ENCODE peak calls at places on chromosomes 1 and 21, in nine cellular contexts. One of them, this sample, is unnamed.

GRCh38 chr1:74468982-74469603 is 43.3 kb downstream of the LRRC53 start:
- DNase-seq in tibial artery: no peak
- DNase-seq in CD8-positive, alpha-beta T cell: no peak
- DNase-seq in ovary: no peak
- DNase-seq in uterus: no peak
- DNase-seq in IMR-90: peak; percentile 56
- DNase-seq in tibial nerve: no peak
- DNase-seq in osteoblast: peak; percentile 81
- DNase-seq in stomach: no peak
- DNase-seq in this sample: peak; percentile 51

GRCh38 chr21:20570824-20571232 is 427.4 kb upstream of the NCAM2 start:
- DNase-seq in ovary: no peak
- DNase-seq in tibial nerve: no peak
- DNase-seq in osteoblast: no peak
- DNase-seq in IMR-90: no peak
- DNase-seq in stomach: no peak
- DNase-seq in uterus: no peak
- DNase-seq in CD8-positive, alpha-beta T cell: no peak
- DNase-seq in tibial artery: no peak
- DNase-seq in this sample: no peak

GRCh38 chr1:47738560-47739182 is 258.5 kb downstream of the TRABD2B start:
- DNase-seq in osteoblast: no peak
- DNase-seq in ovary: no peak
- DNase-seq in IMR-90: peak; percentile 11
- DNase-seq in tibial artery: no peak
- DNase-seq in tibial nerve: peak; percentile 52
- DNase-seq in uterus: no peak
- DNase-seq in CD8-positive, alpha-beta T cell: no peak
- DNase-seq in stomach: peak; percentile 56
- DNase-seq in this sample: peak; percentile 78

GRCh38 chr1:31855038-31855845 is 39.4 kb upstream of the SPOCD1 start:
- DNase-seq in ovary: no peak
- DNase-seq in tibial nerve: no peak
- DNase-seq in stomach: no peak
- DNase-seq in osteoblast: peak; percentile 86
- DNase-seq in IMR-90: peak; percentile 75
- DNase-seq in CD8-positive, alpha-beta T cell: no peak
- DNase-seq in uterus: no peak
- DNase-seq in tibial artery: no peak
- DNase-seq in this sample: no peak

GRCh38 chr1:206555473-206555935 is 48.2 kb downstream of the RASSF5 start:
- DNase-seq in IMR-90: no peak
- DNase-seq in ovary: peak; percentile 61
- DNase-seq in tibial nerve: no peak
- DNase-seq in uterus: peak; percentile 62
- DNase-seq in tibial artery: no peak
- DNase-seq in osteoblast: peak; percentile 78
- DNase-seq in CD8-positive, alpha-beta T cell: no peak
- DNase-seq in stomach: no peak
- DNase-seq in this sample: peak; percentile 43

GRCh38 chr1:47894718-47895393 is 102.3 kb downstream of the TRABD2B start:
- DNase-seq in IMR-90: peak; percentile 4
- DNase-seq in tibial nerve: no peak
- DNase-seq in tibial artery: peak; percentile 85
- DNase-seq in ovary: no peak
- DNase-seq in CD8-positive, alpha-beta T cell: no peak
- DNase-seq in uterus: no peak
- DNase-seq in stomach: peak; percentile 50
- DNase-seq in osteoblast: no peak
- DNase-seq in this sample: no peak

GRCh38 chr1:85495556-85495955 is 30.6 kb upstream of the DDAH1 start:
- DNase-seq in tibial nerve: no peak
- DNase-seq in osteoblast: no peak
- DNase-seq in stomach: peak; percentile 40
- DNase-seq in ovary: no peak
- DNase-seq in CD8-positive, alpha-beta T cell: no peak
- DNase-seq in tibial artery: no peak
- DNase-seq in IMR-90: peak; percentile 70
- DNase-seq in uterus: no peak
- DNase-seq in this sample: no peak

GRCh38 chr1:223713546-223714420 is 1.4 kb downstream of the CAPN2 start:
- DNase-seq in osteoblast: peak; percentile 73
- DNase-seq in tibial nerve: no peak
- DNase-seq in IMR-90: peak; percentile 26
- DNase-seq in stomach: no peak
- DNase-seq in uterus: no peak
- DNase-seq in ovary: no peak
- DNase-seq in CD8-positive, alpha-beta T cell: no peak
- DNase-seq in tibial artery: no peak
- DNase-seq in this sample: no peak

GRCh38 chr21:35011681-35012080 is 37.4 kb downstream of the RUNX1 start:
- DNase-seq in tibial artery: no peak
- DNase-seq in osteoblast: no peak
- DNase-seq in stomach: no peak
- DNase-seq in CD8-positive, alpha-beta T cell: no peak
- DNase-seq in uterus: no peak
- DNase-seq in tibial nerve: no peak
- DNase-seq in ovary: no peak
- DNase-seq in IMR-90: peak; percentile 70
- DNase-seq in this sample: no peak

DNA sequence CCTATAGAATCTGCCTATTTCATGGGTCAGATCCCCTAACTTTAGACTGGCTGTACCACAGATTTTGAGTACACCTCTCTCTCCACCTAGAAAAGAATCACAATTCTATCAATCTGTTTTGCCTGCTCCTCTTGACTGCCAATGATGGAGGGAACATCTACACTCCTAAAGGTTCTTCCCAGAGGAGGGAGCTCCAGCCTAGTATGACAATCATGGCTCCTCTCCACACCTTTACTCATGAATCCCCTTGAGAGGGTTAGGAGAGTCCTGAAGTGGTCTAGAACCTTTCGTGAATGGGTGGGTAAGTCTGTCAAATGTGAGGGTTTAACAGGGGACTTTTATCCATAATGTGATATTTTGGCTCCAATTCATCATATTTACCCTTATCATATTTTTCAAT is 48.0 kb downstream of the DNAI4 start:
- DNase-seq in stomach: no peak
- DNase-seq in osteoblast: no peak
- DNase-seq in CD8-positive, alpha-beta T cell: no peak
- DNase-seq in tibial artery: no peak
- DNase-seq in ovary: no peak
- DNase-seq in IMR-90: no peak
- DNase-seq in uterus: no peak
- DNase-seq in tibial nerve: no peak
- DNase-seq in this sample: no peak
- H3K36me3 ChIP-seq in stomach: no peaks in the 10 kb centered on the region
- H3K36me3 ChIP-seq in osteoblast: no peaks in the 10 kb centered on the region
- H3K36me3 ChIP-seq in CD8-positive, alpha-beta T cell: no peaks in the 10 kb centered on the region
- H3K36me3 ChIP-seq in tibial artery: no peaks in the 10 kb centered on the region
- H3K36me3 ChIP-seq in ovary: no peaks in the 10 kb centered on the region
- H3K36me3 ChIP-seq in IMR-90: no peaks in the 10 kb centered on the region
- H3K36me3 ChIP-seq in uterus: no peaks in the 10 kb centered on the region
- H3K36me3 ChIP-seq in tibial nerve: peaks cover 5% of the 10 kb centered on the region
- H3K36me3 ChIP-seq in this sample: no peaks in the 10 kb centered on the region

GRCh38 chr1:11806307-11806936 is 431 bp downstream of the CLCN6 start:
- DNase-seq in tibial nerve: no peak
- DNase-seq in CD8-positive, alpha-beta T cell: no peak
- DNase-seq in stomach: no peak
- DNase-seq in tibial artery: peak; percentile 66
- DNase-seq in ovary: no peak
- DNase-seq in IMR-90: peak; percentile 21
- DNase-seq in osteoblast: no peak
- DNase-seq in uterus: no peak
- DNase-seq in this sample: peak; percentile 29
- H3K27ac ChIP-seq in tibial nerve: peak overlapping the region; percentile 95
- H3K27ac ChIP-seq in CD8-positive, alpha-beta T cell: peak overlapping the region; percentile 80
- H3K27ac ChIP-seq in stomach: peak overlapping the region; percentile 99
- H3K27ac ChIP-seq in tibial artery: peak overlapping the region; percentile 97
- H3K27ac ChIP-seq in ovary: peak overlapping the region; percentile 96
- H3K27ac ChIP-seq in IMR-90: peak overlapping the region; percentile 59
- H3K27ac ChIP-seq in osteoblast: peak overlapping the region; percentile 93
- H3K27ac ChIP-seq in uterus: peak overlapping the region; percentile 99
- H3K27ac ChIP-seq in this sample: peak overlapping the region; percentile 93

GRCh38 chr1:35838693-35839245 is 31.0 kb downstream of the AGO4 start:
- DNase-seq in stomach: no peak
- DNase-seq in ovary: no peak
- DNase-seq in tibial artery: no peak
- DNase-seq in CD8-positive, alpha-beta T cell: no peak
- DNase-seq in osteoblast: no peak
- DNase-seq in uterus: no peak
- DNase-seq in tibial nerve: no peak
- DNase-seq in IMR-90: no peak
- DNase-seq in this sample: no peak
- H3K36me3 ChIP-seq in stomach: peaks cover 99% of the 10 kb centered on the region
- H3K36me3 ChIP-seq in ovary: no peaks in the 10 kb centered on the region
- H3K36me3 ChIP-seq in tibial artery: peaks cover 82% of the 10 kb centered on the region
- H3K36me3 ChIP-seq in CD8-positive, alpha-beta T cell: peaks cover 5% of the 10 kb centered on the region
- H3K36me3 ChIP-seq in osteoblast: peaks cover 50% of the 10 kb centered on the region
- H3K36me3 ChIP-seq in uterus: no peaks in the 10 kb centered on the region
- H3K36me3 ChIP-seq in tibial nerve: peaks cover 95% of the 10 kb centered on the region
- H3K36me3 ChIP-seq in IMR-90: peaks cover 36% of the 10 kb centered on the region
- H3K36me3 ChIP-seq in this sample: peaks cover 51% of the 10 kb centered on the region

GRCh38 chr1:87132664-87133000 is 196.0 kb upstream of the LMO4 start:
- DNase-seq in uterus: no peak
- DNase-seq in tibial artery: no peak
- DNase-seq in stomach: no peak
- DNase-seq in CD8-positive, alpha-beta T cell: no peak
- DNase-seq in ovary: no peak
- DNase-seq in tibial nerve: no peak
- DNase-seq in osteoblast: peak; percentile 52
- DNase-seq in IMR-90: no peak
- DNase-seq in this sample: no peak
- H3K27ac ChIP-seq in uterus: peak overlapping the region; percentile 60
- H3K27ac ChIP-seq in tibial artery: no peak overlapping the region
- H3K27ac ChIP-seq in stomach: no peak overlapping the region
- H3K27ac ChIP-seq in CD8-positive, alpha-beta T cell: no peak overlapping the region
- H3K27ac ChIP-seq in ovary: peak overlapping the region; percentile 63
- H3K27ac ChIP-seq in tibial nerve: peak overlapping the region; percentile 55
- H3K27ac ChIP-seq in osteoblast: no peak overlapping the region
- H3K27ac ChIP-seq in IMR-90: no peak overlapping the region
- H3K27ac ChIP-seq in this sample: no peak overlapping the region

GRCh38 chr1:172613294-172613693 is 45.6 kb upstream of the FASLG start:
- DNase-seq in uterus: no peak
- DNase-seq in CD8-positive, alpha-beta T cell: no peak
- DNase-seq in ovary: no peak
- DNase-seq in tibial artery: no peak
- DNase-seq in IMR-90: peak; percentile 44
- DNase-seq in tibial nerve: no peak
- DNase-seq in stomach: no peak
- DNase-seq in osteoblast: peak; percentile 41
- DNase-seq in this sample: no peak
- H3K36me3 ChIP-seq in uterus: no peaks in the 10 kb centered on the region
- H3K36me3 ChIP-seq in CD8-positive, alpha-beta T cell: peaks cover 7% of the 10 kb centered on the region
- H3K36me3 ChIP-seq in ovary: no peaks in the 10 kb centered on the region
- H3K36me3 ChIP-seq in tibial artery: peaks cover 11% of the 10 kb centered on the region
- H3K36me3 ChIP-seq in IMR-90: peaks cover 6% of the 10 kb centered on the region
- H3K36me3 ChIP-seq in tibial nerve: peaks cover 25% of the 10 kb centered on the region
- H3K36me3 ChIP-seq in stomach: peaks cover 31% of the 10 kb centered on the region
- H3K36me3 ChIP-seq in osteoblast: peaks cover 11% of the 10 kb centered on the region
- H3K36me3 ChIP-seq in this sample: peaks cover 24% of the 10 kb centered on the region

DNA sequence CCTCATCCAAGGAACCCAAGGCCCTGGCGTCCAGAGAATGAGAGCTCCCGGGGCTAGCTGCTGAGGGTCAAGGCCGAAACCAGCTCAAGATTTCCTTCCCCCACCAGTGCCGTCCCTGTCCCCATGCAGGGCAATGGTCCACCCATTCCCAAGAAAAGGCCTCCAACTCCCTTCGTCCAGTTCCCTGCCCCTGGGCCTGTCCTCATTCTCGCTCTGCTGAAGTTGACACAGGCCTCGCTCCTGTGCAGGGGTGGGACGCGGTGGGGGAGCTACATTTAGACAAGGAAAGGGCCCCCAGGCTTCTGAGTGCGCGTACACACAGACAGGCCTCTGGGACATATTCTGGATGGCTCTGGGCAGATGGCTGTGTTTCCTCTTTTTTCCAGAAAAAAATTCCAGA is 188.3 kb downstream of the ETS2 start:
- DNase-seq in uterus: no peak
- DNase-seq in CD8-positive, alpha-beta T cell: no peak
- DNase-seq in ovary: no peak
- DNase-seq in IMR-90: no peak
- DNase-seq in tibial artery: no peak
- DNase-seq in tibial nerve: no peak
- DNase-seq in stomach: no peak
- DNase-seq in osteoblast: no peak
- DNase-seq in this sample: no peak
- H3K27ac ChIP-seq in uterus: peak overlapping the region; percentile 35
- H3K27ac ChIP-seq in CD8-positive, alpha-beta T cell: no peak overlapping the region
- H3K27ac ChIP-seq in ovary: no peak overlapping the region
- H3K27ac ChIP-seq in IMR-90: peak overlapping the region; percentile 73
- H3K27ac ChIP-seq in tibial artery: peak overlapping the region; percentile 54
- H3K27ac ChIP-seq in tibial nerve: no peak overlapping the region
- H3K27ac ChIP-seq in stomach: peak overlapping the region; percentile 66
- H3K27ac ChIP-seq in osteoblast: no peak overlapping the region
- H3K27ac ChIP-seq in this sample: peak overlapping the region; percentile 66

GRCh38 chr1:35894183-35894582 is 11.2 kb downstream of the AGO1 start:
- DNase-seq in CD8-positive, alpha-beta T cell: no peak
- DNase-seq in osteoblast: peak; percentile 66
- DNase-seq in stomach: no peak
- DNase-seq in tibial artery: no peak
- DNase-seq in tibial nerve: peak; percentile 23
- DNase-seq in uterus: no peak
- DNase-seq in IMR-90: peak; percentile 52
- DNase-seq in ovary: peak; percentile 38
- DNase-seq in this sample: peak; percentile 65
- H3K36me3 ChIP-seq in CD8-positive, alpha-beta T cell: peaks cover 35% of the 10 kb centered on the region
- H3K36me3 ChIP-seq in osteoblast: peaks cover 27% of the 10 kb centered on the region
- H3K36me3 ChIP-seq in stomach: peaks cover 99% of the 10 kb centered on the region
- H3K36me3 ChIP-seq in tibial artery: peaks cover 95% of the 10 kb centered on the region
- H3K36me3 ChIP-seq in tibial nerve: peaks cover 98% of the 10 kb centered on the region
- H3K36me3 ChIP-seq in uterus: no peaks in the 10 kb centered on the region
- H3K36me3 ChIP-seq in IMR-90: peaks cover 29% of the 10 kb centered on the region
- H3K36me3 ChIP-seq in ovary: no peaks in the 10 kb centered on the region
- H3K36me3 ChIP-seq in this sample: peaks cover 39% of the 10 kb centered on the region

DNA sequence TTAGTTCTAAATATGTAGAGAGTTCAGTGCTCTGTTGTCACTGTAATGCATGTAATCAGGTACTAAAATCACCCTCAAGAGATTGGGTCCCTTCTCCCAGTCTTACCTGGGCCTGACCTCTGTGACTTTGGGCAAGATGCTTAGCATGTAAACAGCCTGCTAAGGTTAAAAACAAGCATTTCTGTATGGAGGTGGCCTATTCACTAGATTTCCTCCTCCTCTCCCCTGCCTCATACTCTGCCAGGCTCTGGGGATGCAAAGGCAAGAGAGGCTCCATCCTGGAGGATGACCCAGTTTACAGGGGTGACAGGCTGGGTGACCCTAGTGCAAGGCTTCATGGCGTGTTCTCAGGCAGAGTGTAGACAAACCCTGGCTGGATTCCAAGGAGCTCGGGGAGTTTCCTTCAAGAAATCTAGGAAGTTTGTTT is 28.8 kb downstream of the VANGL2 start:
- DNase-seq in stomach: peak; percentile 50
- DNase-seq in ovary: no peak
- DNase-seq in CD8-positive, alpha-beta T cell: no peak
- DNase-seq in tibial artery: no peak
- DNase-seq in uterus: no peak
- DNase-seq in IMR-90: no peak
- DNase-seq in tibial nerve: no peak
- DNase-seq in osteoblast: no peak
- DNase-seq in this sample: no peak
- H3K27ac ChIP-seq in stomach: peak overlapping the region; percentile 51
- H3K27ac ChIP-seq in ovary: no peak overlapping the region
- H3K27ac ChIP-seq in CD8-positive, alpha-beta T cell: peak overlapping the region; percentile 50
- H3K27ac ChIP-seq in tibial artery: no peak overlapping the region
- H3K27ac ChIP-seq in uterus: no peak overlapping the region
- H3K27ac ChIP-seq in IMR-90: no peak overlapping the region
- H3K27ac ChIP-seq in tibial nerve: no peak overlapping the region
- H3K27ac ChIP-seq in osteoblast: no peak overlapping the region
- H3K27ac ChIP-seq in this sample: no peak overlapping the region

GRCh38 chr1:228286505-228287417 is 78.9 kb downstream of the OBSCN start:
- DNase-seq in uterus: no peak
- DNase-seq in tibial nerve: no peak
- DNase-seq in osteoblast: peak; percentile 88
- DNase-seq in ovary: peak; percentile 9
- DNase-seq in stomach: no peak
- DNase-seq in IMR-90: no peak
- DNase-seq in CD8-positive, alpha-beta T cell: no peak
- DNase-seq in tibial artery: peak; percentile 47
- DNase-seq in this sample: no peak
- H3K36me3 ChIP-seq in uterus: no peaks in the 10 kb centered on the region
- H3K36me3 ChIP-seq in tibial nerve: peaks cover 35% of the 10 kb centered on the region
- H3K36me3 ChIP-seq in osteoblast: no peaks in the 10 kb centered on the region
- H3K36me3 ChIP-seq in ovary: no peaks in the 10 kb centered on the region
- H3K36me3 ChIP-seq in stomach: peaks cover 46% of the 10 kb centered on the region
- H3K36me3 ChIP-seq in IMR-90: peaks cover 48% of the 10 kb centered on the region
- H3K36me3 ChIP-seq in CD8-positive, alpha-beta T cell: no peaks in the 10 kb centered on the region
- H3K36me3 ChIP-seq in tibial artery: no peaks in the 10 kb centered on the region
- H3K36me3 ChIP-seq in this sample: peaks cover 84% of the 10 kb centered on the region

This sample was measured in cardiac muscle cell.